ENCODE peak calls at places on chromosome 1, in ten cellular contexts. N, H, X, G, R, I, W, F, K and A are unnamed samples.

GRCh38 chr1:208203127-208203847 is 40.9 kb downstream of the PLXNA2 start:
- DNase-seq in I (no peak), W (no peak), G (peak; percentile 84), H (no peak), X (no peak), N (no peak), F (no peak), K (peak; percentile 71), R (peak; percentile 76), A (peak; percentile 44)

GRCh38 chr1:54003249-54003646 is 14.7 kb downstream of the LDLRAD1 start:
- DNase-seq in R (no peak), N (no peak), H (no peak), F (no peak), I (no peak), G (no peak), K (no peak), X (no peak), W (no peak), A (no peak)

GRCh38 chr1:207981976-207982375 is 71.1 kb upstream of the CD34 start:
- DNase-seq in F (no peak), K (no peak), R (no peak), N (no peak), H (no peak), W (peak; percentile 23), X (no peak), G (no peak), I (no peak), A (no peak)

GRCh38 chr1:71298633-71299032 is 217.8 kb upstream of the ZRANB2 start:
- DNase-seq in F (peak; percentile 36), N (peak; percentile 5), I (no peak), G (no peak), X (no peak), H (no peak), K (no peak), R (no peak), W (no peak), A (peak; percentile 77)

GRCh38 chr1:76141898-76142297 is 67.4 kb downstream of the ST6GALNAC3 start:
- DNase-seq in H (peak; percentile 5), I (no peak), X (no peak), G (no peak), N (no peak), F (no peak), K (no peak), W (no peak), R (no peak), A (no peak)

GRCh38 chr1:3242408-3243270 is 173.6 kb downstream of the PRDM16 start:
- DNase-seq in R (no peak), K (no peak), G (no peak), X (no peak), F (no peak), H (no peak), W (no peak), I (no peak), N (no peak), A (no peak)

GRCh38 chr1:53945433-53946251 is at the start of gene IFT25:
- DNase-seq in R (peak; percentile 94), F (peak; percentile 95), X (peak; percentile 100), W (peak; percentile 97), N (peak; percentile 91), G (peak; percentile 81), K (peak; percentile 98), H (no peak), I (peak; percentile 86), A (peak; percentile 96)

GRCh38 chr1:26890467-26890796 is 349 bp upstream of the GPN2 start:
- DNase-seq in N (no peak), F (no peak), K (no peak), I (no peak), H (no peak), W (no peak), G (no peak), X (no peak), R (no peak), A (peak; percentile 5)

GRCh38 chr1:60949826-60950197 is 132.5 kb upstream of the NFIA start:
- DNase-seq in X (no peak), H (no peak), N (no peak), R (no peak), F (no peak), W (no peak), I (no peak), K (no peak), G (no peak), A (no peak)

GRCh38 chr1:10838541-10838940 is 42.1 kb upstream of the CASZ1 start:
- DNase-seq in K (no peak), I (no peak), F (no peak), X (no peak), R (no peak), H (no peak), G (no peak), N (no peak), W (no peak), A (no peak)

GRCh38 chr1:187680823-187681222 is 852.1 kb downstream of the PLA2G4A start:
- DNase-seq in N (no peak), G (peak; percentile 98), F (no peak), X (no peak), R (peak; percentile 83), H (no peak), K (no peak), W (no peak), I (peak; percentile 33), A (no peak)

GRCh38 chr1:160189649-160190625 is at the start of gene CASQ1:
- DNase-seq in G (no peak), F (no peak), I (no peak), K (peak; percentile 56), N (peak; percentile 45), X (no peak), W (peak; percentile 65), R (no peak), H (no peak), A (no peak)

GRCh38 chr1:147515046-147515869 is 26.0 kb upstream of the BCL9 start:
- DNase-seq in K (no peak), G (peak; percentile 46), I (no peak), F (no peak), N (peak; percentile 11), W (no peak), H (peak; percentile 43), X (no peak), R (no peak), A (no peak)

DNA sequence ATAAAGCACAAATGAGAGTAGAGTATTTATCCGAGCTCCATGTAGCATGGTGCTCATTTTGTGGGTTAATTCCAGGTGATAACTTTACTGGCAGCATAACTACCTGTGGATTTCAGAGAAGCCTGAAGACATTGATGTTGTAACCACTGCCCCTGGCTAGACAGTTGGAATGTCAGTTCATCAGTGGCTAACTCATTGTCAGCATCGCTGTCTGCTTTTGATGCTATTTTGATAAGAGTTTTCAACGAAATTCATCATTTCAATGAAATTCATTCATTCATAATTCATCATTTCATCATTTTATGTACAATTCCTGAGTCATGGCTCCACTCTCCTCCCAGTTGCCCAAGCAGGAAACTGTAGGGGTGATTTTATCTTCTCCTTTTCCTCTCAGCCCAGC is 34.4 kb downstream of the HSD3B1 start:
- DNase-seq in X (no peak), H (no peak), R (no peak), G (no peak), F (no peak), W (no peak), I (no peak), N (no peak), K (no peak), A (no peak)
- H3K27me3 ChIP-seq in X (no peaks in the 10 kb centered on the region), H (no peaks in the 10 kb centered on the region), R (no peaks in the 10 kb centered on the region), G (peaks cover 3% of the 10 kb centered on the region), F (no peaks in the 10 kb centered on the region), W (no peaks in the 10 kb centered on the region), I (peaks cover 4% of the 10 kb centered on the region), N (no peaks in the 10 kb centered on the region), K (no peaks in the 10 kb centered on the region), A (no peaks in the 10 kb centered on the region)

DNA sequence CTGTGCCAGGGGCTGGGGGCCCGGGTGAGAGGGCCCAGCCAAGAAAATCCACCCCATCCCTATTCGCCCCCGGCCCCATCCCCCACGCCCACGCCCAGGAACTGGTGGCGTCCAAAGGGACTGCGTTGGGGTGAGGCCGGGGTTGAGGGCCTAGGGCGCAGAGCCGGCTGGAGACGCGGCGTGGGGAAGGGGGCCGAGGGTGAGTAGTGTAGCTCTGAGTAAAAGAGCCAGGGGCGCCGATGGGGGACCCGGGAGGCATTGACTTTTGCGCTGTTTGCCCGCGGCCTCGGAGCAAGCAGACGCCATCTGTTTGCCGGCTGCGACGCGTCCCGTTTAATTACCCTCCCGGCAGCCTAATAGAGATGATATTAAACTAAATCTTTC is 3.5 kb upstream of the DMRTA2 start:
- DNase-seq in F (no peak), G (no peak), H (no peak), W (no peak), N (no peak), I (no peak), X (no peak), K (no peak), R (no peak), A (no peak)
- H3K27me3 ChIP-seq in F (no peaks in the 10 kb centered on the region), G (peaks cover 94% of the 10 kb centered on the region), H (peaks cover 87% of the 10 kb centered on the region), W (peaks cover 97% of the 10 kb centered on the region), N (peaks cover 100% of the 10 kb centered on the region), I (peaks cover 97% of the 10 kb centered on the region), X (peaks cover 99% of the 10 kb centered on the region), K (peaks cover 99% of the 10 kb centered on the region), R (peaks cover 96% of the 10 kb centered on the region), A (peaks cover 100% of the 10 kb centered on the region)

GRCh38 chr1:2070800-2071530 is 20.8 kb downstream of the PRKCZ start:
- DNase-seq in G (no peak), W (no peak), F (no peak), H (no peak), I (no peak), R (no peak), K (peak; percentile 5), X (no peak), N (no peak), A (no peak)
- H3K27me3 ChIP-seq in G (peaks cover 3% of the 10 kb centered on the region), W (no peaks in the 10 kb centered on the region), F (no peaks in the 10 kb centered on the region), H (no peaks in the 10 kb centered on the region), I (peaks cover 22% of the 10 kb centered on the region), R (peaks cover 10% of the 10 kb centered on the region), K (peaks cover 20% of the 10 kb centered on the region), X (no peaks in the 10 kb centered on the region), N (peaks cover 56% of the 10 kb centered on the region), A (no peaks in the 10 kb centered on the region)

GRCh38 chr1:95640746-95641145 is 406.7 kb downstream of the RWDD3 start:
- DNase-seq in K (no peak), N (no peak), W (no peak), G (no peak), R (peak; percentile 0), F (no peak), H (no peak), X (no peak), I (no peak), A (peak; percentile 34)

GRCh38 chr1:95636897-95637296 is 402.9 kb downstream of the RWDD3 start:
- DNase-seq in W (no peak), R (no peak), X (no peak), I (no peak), F (no peak), K (no peak), N (no peak), H (no peak), G (no peak), A (no peak)

GRCh38 chr1:95641386-95641785 is 407.4 kb downstream of the RWDD3 start:
- DNase-seq in X (no peak), R (no peak), K (no peak), N (no peak), H (no peak), W (no peak), I (no peak), G (no peak), F (no peak), A (no peak)

GRCh38 chr1:95631695-95632094 is 397.7 kb downstream of the RWDD3 start:
- DNase-seq in I (no peak), N (no peak), F (no peak), H (no peak), G (no peak), R (no peak), X (no peak), K (no peak), W (no peak), A (no peak)

GRCh38 chr1:95635820-95636219 is 401.8 kb downstream of the RWDD3 start:
- DNase-seq in I (no peak), X (no peak), W (no peak), K (no peak), R (no peak), G (no peak), F (no peak), N (no peak), H (no peak), A (no peak)
- H3K27me3 ChIP-seq in I (no peaks in the 10 kb centered on the region), X (no peaks in the 10 kb centered on the region), W (no peaks in the 10 kb centered on the region), K (no peaks in the 10 kb centered on the region), R (no peaks in the 10 kb centered on the region), G (no peaks in the 10 kb centered on the region), F (no peaks in the 10 kb centered on the region), N (no peaks in the 10 kb centered on the region), H (no peaks in the 10 kb centered on the region), A (no peaks in the 10 kb centered on the region)